ENCODE peak calls at places on chromosomes 5 and 9, in four cellular contexts. F is fibroblast of gingiva, N is pancreas, I is D341Med. Q is an unnamed sample.

GRCh38 chr9:132046456-132046855 is 33.2 kb downstream of the MED27 start:
- DNase-seq in F (no peak), N (no peak), I (no peak), Q (no peak)

GRCh38 chr5:159330131-159330530 is at the start of gene IL12B:
- DNase-seq in F (peak), N (no peak), I (no peak), Q (no peak)

GRCh38 chr9:136700959-136701664 is 11.3 kb upstream of the DIPK1B start:
- DNase-seq in F (no peak), N (no peak), I (no peak), Q (peak)

GRCh38 chr9:21030389-21031035 is 928 bp downstream of the HACD4 start:
- DNase-seq in F (peak), N (no peak), I (no peak), Q (no peak)

GRCh38 chr9:81393985-81394811 is 295.1 kb downstream of the TLE1 start:
- DNase-seq in F (peak), N (no peak), I (no peak), Q (no peak)

GRCh38 chr5:174794941-174795672 is 70.7 kb downstream of the MSX2 start:
- DNase-seq in F (peak), N (no peak), I (no peak), Q (no peak)

GRCh38 chr5:74541381-74541781 is 99.1 kb downstream of the ENC1 start:
- DNase-seq in F (no peak), N (no peak), I (no peak), Q (no peak)

GRCh38 chr5:130398825-130399224 is 494.6 kb downstream of the CHSY3 start:
- DNase-seq in F (no peak), N (no peak), I (no peak), Q (no peak)

GRCh38 chr5:112390327-112390726 is 28.8 kb downstream of the EPB41L4A start:
- DNase-seq in F (no peak), N (peak), I (no peak), Q (peak)